ENCODE peak calls at places on chromosome 9, in five cellular contexts. One of them, this sample, is unnamed.

GRCh38 chr9:110408598-110408997 is 70.9 kb upstream of the TXNDC8 start:
- DNase-seq in BJ: no peak
- DNase-seq in WERI-Rb-1: no peak
- DNase-seq in heart right ventricle: no peak
- DNase-seq in GM06990: no peak
- DNase-seq in this sample: no peak

GRCh38 chr9:84297162-84297821 is 43.3 kb downstream of the SLC28A3 start:
- DNase-seq in BJ: no peak
- DNase-seq in WERI-Rb-1: no peak
- DNase-seq in heart right ventricle: no peak
- DNase-seq in GM06990: no peak
- DNase-seq in this sample: no peak

GRCh38 chr9:16735000-16735399 is 135.5 kb downstream of the BNC2 start:
- DNase-seq in BJ: no peak
- DNase-seq in GM06990: no peak
- DNase-seq in heart right ventricle: no peak
- DNase-seq in WERI-Rb-1: no peak
- DNase-seq in this sample: no peak

GRCh38 chr9:116153765-116154333 is at the start of gene PAPPA:
- DNase-seq in BJ: no peak
- DNase-seq in WERI-Rb-1: peak; percentile 33
- DNase-seq in GM06990: no peak
- DNase-seq in heart right ventricle: no peak
- DNase-seq in this sample: no peak

GRCh38 chr9:16992138-16992537 is 121.7 kb upstream of the BNC2 start:
- DNase-seq in heart right ventricle: no peak
- DNase-seq in GM06990: no peak
- DNase-seq in BJ: no peak
- DNase-seq in WERI-Rb-1: no peak
- DNase-seq in this sample: no peak

GRCh38 chr9:78393340-78393739 is 96.4 kb downstream of the PSAT1 start:
- DNase-seq in GM06990: no peak
- DNase-seq in BJ: no peak
- DNase-seq in heart right ventricle: no peak
- DNase-seq in WERI-Rb-1: no peak
- DNase-seq in this sample: no peak

GRCh38 chr9:89935115-89935514 is 330.3 kb downstream of the GADD45G start:
- DNase-seq in heart right ventricle: no peak
- DNase-seq in GM06990: no peak
- DNase-seq in WERI-Rb-1: no peak
- DNase-seq in BJ: no peak
- DNase-seq in this sample: no peak

GRCh38 chr9:136052433-136052880 is 42.6 kb downstream of the NACC2 start:
- DNase-seq in WERI-Rb-1: no peak
- DNase-seq in GM06990: no peak
- DNase-seq in BJ: no peak
- DNase-seq in heart right ventricle: no peak
- DNase-seq in this sample: no peak

GRCh38 chr9:135085830-135086546 is 1.5 kb upstream of the OLFM1 start:
- DNase-seq in BJ: no peak
- DNase-seq in WERI-Rb-1: peak; percentile 95
- DNase-seq in heart right ventricle: peak; percentile 73
- DNase-seq in GM06990: peak; percentile 38
- DNase-seq in this sample: no peak

GRCh38 chr9:13395086-13395485 is 115.6 kb upstream of the MPDZ start:
- DNase-seq in WERI-Rb-1: no peak
- DNase-seq in BJ: no peak
- DNase-seq in heart right ventricle: no peak
- DNase-seq in GM06990: no peak
- DNase-seq in this sample: no peak

GRCh38 chr9:87234854-87235253 is 262.8 kb upstream of the DAPK1 start:
- DNase-seq in GM06990: no peak
- DNase-seq in WERI-Rb-1: no peak
- DNase-seq in BJ: no peak
- DNase-seq in heart right ventricle: no peak
- DNase-seq in this sample: no peak

GRCh38 chr9:111533099-111533785 is 8.3 kb downstream of the ZNF483 start:
- DNase-seq in WERI-Rb-1: no peak
- DNase-seq in BJ: no peak
- DNase-seq in heart right ventricle: no peak
- DNase-seq in GM06990: no peak
- DNase-seq in this sample: no peak

GRCh38 chr9:79661926-79662552 is 90.3 kb downstream of the TLE4 start:
- DNase-seq in GM06990: no peak
- DNase-seq in WERI-Rb-1: no peak
- DNase-seq in heart right ventricle: no peak
- DNase-seq in BJ: no peak
- DNase-seq in this sample: no peak

GRCh38 chr9:78685471-78685870 is 388.5 kb downstream of the PSAT1 start:
- DNase-seq in heart right ventricle: no peak
- DNase-seq in WERI-Rb-1: no peak
- DNase-seq in BJ: no peak
- DNase-seq in GM06990: no peak
- DNase-seq in this sample: no peak

GRCh38 chr9:111963995-111964394 is 67.4 kb downstream of the UGCG start:
- DNase-seq in heart right ventricle: no peak
- DNase-seq in WERI-Rb-1: no peak
- DNase-seq in GM06990: no peak
- DNase-seq in BJ: no peak
- DNase-seq in this sample: no peak

GRCh38 chr9:92726971-92727715 is 37.5 kb downstream of the BICD2 start:
- DNase-seq in WERI-Rb-1: peak; percentile 92
- DNase-seq in heart right ventricle: peak; percentile 65
- DNase-seq in GM06990: no peak
- DNase-seq in BJ: no peak
- DNase-seq in this sample: no peak

GRCh38 chr9:72509635-72510034 is 11.8 kb upstream of the TMC1 start:
- DNase-seq in GM06990: peak; percentile 57
- DNase-seq in heart right ventricle: no peak
- DNase-seq in WERI-Rb-1: no peak
- DNase-seq in BJ: no peak
- DNase-seq in this sample: no peak

DNA sequence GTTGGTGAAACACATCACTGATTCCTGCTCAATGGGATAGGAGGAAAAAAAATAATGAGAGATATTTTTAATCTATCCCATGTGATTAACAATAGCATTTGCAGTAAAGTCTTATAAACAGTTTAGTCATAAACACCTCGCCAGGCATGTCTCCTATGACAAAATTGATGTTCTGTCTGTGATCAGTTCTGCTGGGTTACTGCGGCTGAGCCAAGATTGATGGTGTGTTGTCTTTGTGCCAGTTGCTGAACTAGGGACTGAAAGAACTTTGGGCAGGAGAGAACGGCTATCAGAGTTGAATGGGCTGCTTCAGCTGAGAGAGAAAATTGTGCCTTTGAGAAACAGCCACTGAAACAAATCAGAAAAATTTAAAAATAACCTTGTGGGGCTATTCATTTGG is 37.3 kb upstream of the MAMDC2 start:
- DNase-seq in WERI-Rb-1: no peak
- DNase-seq in BJ: no peak
- DNase-seq in heart right ventricle: no peak
- DNase-seq in GM06990: no peak
- DNase-seq in this sample: no peak
- H3K27me3 ChIP-seq in WERI-Rb-1: no peaks in the 10 kb centered on the region
- H3K27me3 ChIP-seq in BJ: no peaks in the 10 kb centered on the region
- H3K27me3 ChIP-seq in heart right ventricle: no peaks in the 10 kb centered on the region
- H3K27me3 ChIP-seq in GM06990: no peaks in the 10 kb centered on the region
- H3K27me3 ChIP-seq in this sample: peaks cover 4% of the 10 kb centered on the region

GRCh38 chr9:38137342-38137741 is 68.3 kb upstream of the SHB start:
- DNase-seq in heart right ventricle: no peak
- DNase-seq in WERI-Rb-1: no peak
- DNase-seq in BJ: no peak
- DNase-seq in GM06990: no peak
- DNase-seq in this sample: no peak
- H3K27me3 ChIP-seq in heart right ventricle: peaks cover 7% of the 10 kb centered on the region
- H3K27me3 ChIP-seq in WERI-Rb-1: no peaks in the 10 kb centered on the region
- H3K27me3 ChIP-seq in BJ: peaks cover 16% of the 10 kb centered on the region
- H3K27me3 ChIP-seq in GM06990: peaks cover 2% of the 10 kb centered on the region
- H3K27me3 ChIP-seq in this sample: peaks cover 6% of the 10 kb centered on the region

DNA sequence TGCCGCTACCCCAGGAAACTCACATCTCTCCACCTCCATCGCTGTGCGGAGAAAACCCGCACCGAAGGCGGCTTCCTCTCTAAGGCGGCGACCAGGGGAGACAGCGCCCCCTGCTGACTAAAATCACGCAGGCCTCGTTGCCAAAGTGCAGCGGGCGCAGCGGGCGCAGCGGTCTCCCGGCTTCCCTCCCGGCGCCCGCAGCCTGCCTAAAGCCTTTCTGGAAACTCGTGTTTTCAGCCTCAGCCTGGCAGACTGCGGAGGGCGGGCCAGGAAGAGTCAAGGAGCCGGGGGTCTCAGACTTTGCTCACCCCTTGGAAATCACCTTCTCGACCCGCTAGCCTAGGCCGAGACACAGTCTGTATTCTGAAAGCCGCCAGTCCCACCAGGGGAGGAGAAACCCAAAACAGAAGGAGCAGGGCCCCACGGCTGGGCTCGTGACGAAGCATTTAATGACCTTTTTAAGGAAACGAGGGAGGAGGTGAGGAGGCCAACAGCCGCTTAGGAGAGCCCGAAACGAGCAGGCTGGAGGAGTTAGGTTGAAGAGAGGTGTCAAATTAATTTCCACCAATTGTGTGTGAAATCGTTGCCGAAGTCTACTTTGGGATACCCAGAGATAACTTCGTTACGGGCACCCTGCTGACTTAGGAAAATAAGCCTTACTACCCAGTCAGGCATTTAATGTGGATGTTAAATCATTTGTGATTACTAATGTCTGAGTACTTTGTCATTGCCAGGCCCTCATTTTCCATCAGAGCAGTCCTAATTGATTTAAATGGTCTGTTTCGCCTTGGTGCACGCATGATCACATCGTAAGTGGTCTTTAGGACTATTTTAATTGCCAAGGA is 7.3 kb upstream of the FOXB2 start:
- DNase-seq in BJ: no peak
- DNase-seq in GM06990: no peak
- DNase-seq in WERI-Rb-1: peak; percentile 75
- DNase-seq in heart right ventricle: peak; percentile 15
- DNase-seq in this sample: peak; percentile 63
- H3K27me3 ChIP-seq in BJ: peaks cover 52% of the 10 kb centered on the region
- H3K27me3 ChIP-seq in GM06990: peaks cover 2% of the 10 kb centered on the region
- H3K27me3 ChIP-seq in WERI-Rb-1: peaks cover 60% of the 10 kb centered on the region
- H3K27me3 ChIP-seq in heart right ventricle: peaks cover 100% of the 10 kb centered on the region
- H3K27me3 ChIP-seq in this sample: peaks cover 39% of the 10 kb centered on the region

DNA sequence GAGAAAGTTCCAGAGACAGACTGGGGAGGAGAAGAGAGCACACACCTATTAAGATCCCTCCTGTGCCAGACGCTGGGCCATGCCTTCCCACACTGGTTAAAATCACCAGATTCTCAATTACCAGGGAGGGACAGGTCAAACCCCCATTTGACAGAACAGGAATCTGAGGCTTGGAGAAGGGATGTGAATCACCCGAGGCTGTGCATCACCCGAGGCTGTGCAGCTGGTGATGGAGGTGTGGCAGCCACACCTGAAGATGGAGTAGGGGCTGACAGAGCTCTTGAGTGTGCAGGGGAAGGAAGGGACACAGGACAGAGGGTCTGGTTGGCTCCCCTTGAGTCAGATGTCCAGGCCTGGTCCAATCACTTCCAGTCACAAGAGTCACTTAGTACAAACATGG is 70.6 kb downstream of the LMX1B start:
- DNase-seq in BJ: no peak
- DNase-seq in WERI-Rb-1: no peak
- DNase-seq in heart right ventricle: no peak
- DNase-seq in GM06990: no peak
- DNase-seq in this sample: no peak
- H3K27me3 ChIP-seq in BJ: peaks cover 22% of the 10 kb centered on the region
- H3K27me3 ChIP-seq in WERI-Rb-1: peaks cover 39% of the 10 kb centered on the region
- H3K27me3 ChIP-seq in heart right ventricle: peaks cover 87% of the 10 kb centered on the region
- H3K27me3 ChIP-seq in GM06990: peaks cover 6% of the 10 kb centered on the region
- H3K27me3 ChIP-seq in this sample: peaks cover 24% of the 10 kb centered on the region

GRCh38 chr9:33638516-33638915 is 114.5 kb downstream of the ANKRD18B start:
- DNase-seq in heart right ventricle: no peak
- DNase-seq in GM06990: no peak
- DNase-seq in WERI-Rb-1: no peak
- DNase-seq in BJ: no peak
- DNase-seq in this sample: no peak
- H3K27me3 ChIP-seq in heart right ventricle: peaks cover 86% of the 10 kb centered on the region
- H3K27me3 ChIP-seq in GM06990: no peaks in the 10 kb centered on the region
- H3K27me3 ChIP-seq in WERI-Rb-1: no peaks in the 10 kb centered on the region
- H3K27me3 ChIP-seq in BJ: peaks cover 21% of the 10 kb centered on the region
- H3K27me3 ChIP-seq in this sample: peaks cover 52% of the 10 kb centered on the region